ENCODE peak calls at places on chromosomes 12 and 14, in four cellular contexts. O is H54, E is right lobe of liver, N is HepG2. T is an unnamed sample.

GRCh38 chr12:112456029-112456428 is 37.3 kb downstream of the PTPN11 start:
- DNase-seq in O (no peak), N (no peak), E (no peak), T (no peak)

GRCh38 chr12:50240792-50241114 is 42.6 kb downstream of the LIMA1 start:
- DNase-seq in N (no peak), O (no peak), E (no peak), T (no peak)

GRCh38 chr12:42474391-42474790 is 115.2 kb downstream of the PRICKLE1 start:
- DNase-seq in N (no peak), E (no peak), O (peak), T (no peak)

GRCh38 chr12:104478396-104479140 is 21.8 kb downstream of the CHST11 start:
- DNase-seq in O (no peak), N (no peak), E (no peak), T (peak)

GRCh38 chr12:56221233-56221756 is 427 bp downstream of the RNF41 start:
- DNase-seq in N (no peak), E (no peak), O (peak), T (peak)

GRCh38 chr14:40280652-40281051 is 848.4 kb upstream of the FBXO33 start:
- DNase-seq in E (no peak), O (no peak), N (no peak), T (no peak)

GRCh38 chr12:129351481-129351880 is 498.2 kb downstream of the GLT1D1 start:
- DNase-seq in E (no peak), N (no peak), O (no peak), T (no peak)

GRCh38 chr12:121296618-121297476 is at the start of gene CAMKK2:
- DNase-seq in N (peak), E (peak), O (peak), T (peak)

GRCh38 chr14:81066672-81067071 is 111.3 kb downstream of the TSHR start:
- DNase-seq in N (no peak), O (no peak), E (no peak), T (no peak)

GRCh38 chr12:116892318-116892717 is 11.1 kb upstream of the HRK start:
- DNase-seq in E (no peak), N (no peak), O (no peak), T (peak)

GRCh38 chr12:123945441-123946151 is 27.0 kb downstream of the CCDC92 start:
- DNase-seq in O (no peak), E (no peak), N (no peak), T (no peak)

GRCh38 chr12:47249719-47250506 is 170.2 kb upstream of the AMIGO2 start:
- DNase-seq in O (no peak), N (no peak), E (no peak), T (peak)
- TF ChIP-seq POLR2A in O (no peak), N (no peak), E (no peak), T (peak)

GRCh38 chr14:103052407-103052806 is 4.9 kb downstream of the CDC42BPB start:
- DNase-seq in E (no peak), O (no peak), N (no peak), T (no peak)
- TF ChIP-seq POLR2A in E (no peak), O (no peak), N (no peak), T (no peak)

GRCh38 chr14:55052259-55052930 is 948 bp downstream of the MAPK1IP1L start:
- DNase-seq in N (no peak), O (no peak), E (no peak), T (peak)

GRCh38 chr14:55053500-55053899 is 2.1 kb downstream of the MAPK1IP1L start:
- DNase-seq in O (no peak), E (no peak), N (no peak), T (no peak)

GRCh38 chr14:55051165-55051425 is 352 bp upstream of the MAPK1IP1L start:
- DNase-seq in E (no peak), O (no peak), N (no peak), T (no peak)

GRCh38 chr14:55053018-55053417 is 1.6 kb downstream of the MAPK1IP1L start:
- DNase-seq in O (no peak), N (no peak), E (no peak), T (no peak)

DNA sequence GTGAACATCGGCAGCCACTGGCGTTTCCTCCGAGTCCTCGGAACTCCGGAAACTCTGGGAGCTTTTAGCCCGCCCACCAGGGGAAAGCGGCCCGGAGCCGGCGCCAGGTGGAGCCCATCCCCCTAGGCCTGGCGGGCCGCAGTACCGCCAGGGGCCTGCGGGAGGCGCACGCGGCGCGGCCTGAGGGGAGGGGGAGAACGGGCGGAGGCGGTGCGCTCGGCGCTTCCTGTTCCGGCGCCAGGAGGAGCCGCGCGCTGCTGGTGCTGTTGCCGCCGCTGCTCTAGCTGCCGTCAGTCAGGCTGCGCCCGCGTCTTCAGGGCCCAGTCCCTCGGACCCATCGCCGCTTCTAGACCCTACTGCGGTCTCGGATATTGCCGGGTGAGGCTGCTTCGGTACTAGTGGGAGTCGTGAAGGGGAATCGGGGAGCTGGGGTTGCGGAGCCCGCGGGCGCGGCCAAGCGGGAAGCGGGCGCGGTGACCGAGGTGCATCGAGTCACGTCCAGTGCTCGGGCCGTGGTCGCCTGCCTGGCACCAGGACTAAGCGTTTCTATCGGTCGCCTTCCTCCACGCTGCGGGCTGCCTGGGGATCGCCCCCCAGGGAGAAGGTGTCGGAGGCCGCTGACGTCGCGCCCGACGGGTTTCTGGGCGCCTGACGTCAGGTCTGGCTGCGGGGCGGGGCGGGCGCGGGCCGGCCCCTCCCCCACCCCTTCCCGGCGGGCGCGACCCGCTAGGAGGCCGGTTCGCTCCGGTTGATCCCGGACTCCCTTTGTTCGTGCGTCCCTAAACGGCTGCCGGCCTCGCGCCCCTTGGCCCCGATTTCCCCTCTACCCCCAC is at the start of gene MAPK1IP1L:
- DNase-seq in E (peak), O (peak), N (peak), T (peak)
- TF ChIP-seq POLR2A in E (peak), O (peak), N (peak), T (peak)

DNA sequence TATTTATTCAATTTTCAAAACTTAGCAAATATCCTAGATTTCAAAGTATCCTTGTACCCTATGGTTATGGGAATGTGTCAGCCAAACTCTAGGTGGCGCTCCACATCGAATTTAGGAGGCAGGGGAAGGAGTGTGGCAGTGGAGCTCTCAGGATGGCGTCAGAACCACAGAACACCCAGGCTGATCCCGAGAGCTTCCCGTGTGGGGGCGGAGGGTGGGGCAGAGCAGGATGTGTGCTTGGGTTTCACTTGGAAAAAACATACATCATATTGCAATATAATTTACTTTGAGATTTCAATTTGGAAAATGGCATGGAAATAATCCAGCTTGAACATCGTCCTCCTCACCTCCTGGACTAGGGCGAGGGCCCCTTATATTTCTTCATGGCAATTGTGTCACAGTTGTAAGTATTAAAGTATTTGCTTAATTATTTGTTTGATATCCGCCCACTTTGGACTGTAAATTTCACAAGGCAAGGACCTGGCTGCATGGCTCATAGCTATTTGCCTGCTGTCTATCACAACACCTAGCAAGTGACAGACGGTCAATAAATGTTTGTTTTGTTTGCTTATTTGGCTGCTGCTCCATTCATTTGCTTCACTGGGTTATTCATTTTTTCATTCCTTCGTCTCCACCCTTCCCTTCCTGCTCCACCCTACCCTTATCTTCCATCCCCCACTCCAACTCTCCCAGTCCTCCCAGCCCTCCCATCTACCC is 221.5 kb upstream of the HMGA2 start:
- DNase-seq in E (peak), N (peak), O (peak), T (peak)
- TF ChIP-seq POLR2A in E (no peak), N (no peak), O (no peak), T (no peak)

GRCh38 chr12:69578283-69578682 is 7.0 kb upstream of the CCT2 start:
- DNase-seq in N (no peak), O (no peak), E (no peak), T (no peak)

GRCh38 chr12:69575346-69575745 is 9.9 kb upstream of the CCT2 start:
- DNase-seq in O (no peak), N (no peak), E (no peak), T (no peak)

GRCh38 chr12:69583203-69583602 is 2.1 kb upstream of the CCT2 start:
- DNase-seq in N (peak), E (no peak), O (no peak), T (peak)

GRCh38 chr12:69579029-69579428 is 6.2 kb upstream of the CCT2 start:
- DNase-seq in E (no peak), N (no peak), O (no peak), T (no peak)

DNA sequence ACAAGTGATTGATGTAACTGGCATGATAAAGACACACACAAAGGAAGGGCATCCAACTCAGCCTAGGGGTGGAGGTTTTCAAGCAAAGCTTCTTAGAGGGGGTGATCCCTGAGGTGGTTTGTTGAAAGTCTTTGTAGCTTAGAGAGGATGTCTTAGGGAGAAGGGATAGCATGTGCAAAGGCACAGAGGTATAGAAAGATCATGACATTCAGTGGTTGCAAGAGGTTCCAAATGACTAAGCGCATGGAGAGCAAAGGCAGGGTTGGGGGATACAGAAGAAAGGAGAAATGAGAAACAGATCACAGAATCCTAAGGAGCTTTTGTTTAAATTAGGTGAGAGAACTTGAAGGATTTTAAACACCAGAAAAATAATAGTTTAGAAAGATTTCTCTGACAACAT is 5.2 kb upstream of the CCT2 start:
- DNase-seq in O (no peak), N (no peak), E (no peak), T (no peak)
- TF ChIP-seq POLR2A in O (no peak), N (no peak), E (no peak), T (no peak)

GRCh38 chr12:106138279-106138645 is 492 bp downstream of the NUAK1 start:
- DNase-seq in E (no peak), N (no peak), O (no peak), T (no peak)

GRCh38 chr12:106141003-106141402 is 2.2 kb upstream of the NUAK1 start:
- DNase-seq in E (no peak), O (no peak), N (no peak), T (no peak)

GRCh38 chr12:106140223-106140986 is 1.7 kb upstream of the NUAK1 start:
- DNase-seq in O (no peak), N (no peak), E (peak), T (no peak)

GRCh38 chr12:106138646-106139421 is at the start of gene NUAK1:
- DNase-seq in E (peak), N (no peak), O (peak), T (no peak)

GRCh38 chr12:106139422-106140141 is 828 bp upstream of the NUAK1 start:
- DNase-seq in N (peak), O (peak), E (peak), T (no peak)
- TF ChIP-seq POLR2A in N (no peak), O (peak), E (peak), T (no peak)